ENCODE peak calls at places on chromosomes 6 and 20, in seven cellular contexts. I, K, C, F, R, V and Y are unnamed samples.

GRCh38 chr20:46174469-46175126 is 56.5 kb downstream of the CD40 start:
- DNase-seq in F (peak), I (peak), R (peak), K (no peak), C (peak), V (peak), Y (peak)

GRCh38 chr20:1375515-1375914 is 17.3 kb downstream of the FKBP1A start:
- DNase-seq in R (no peak), F (no peak), I (no peak), C (no peak), V (no peak), K (no peak), Y (no peak)

GRCh38 chr6:147906361-147906760 is 397.9 kb downstream of the SAMD5 start:
- DNase-seq in F (no peak), I (no peak), V (no peak), R (no peak), K (no peak), C (no peak), Y (no peak)

GRCh38 chr6:137223370-137224131 is 4.4 kb upstream of the IFNGR1 start:
- DNase-seq in I (no peak), V (no peak), R (no peak), F (peak), K (no peak), C (no peak), Y (no peak)

GRCh38 chr6:90120327-90120726 is 176.3 kb downstream of the BACH2 start:
- DNase-seq in I (no peak), C (no peak), R (no peak), F (no peak), V (no peak), K (no peak), Y (no peak)

GRCh38 chr20:25308671-25309394 is 60.9 kb downstream of the PYGB start:
- DNase-seq in V (no peak), C (no peak), F (no peak), K (no peak), R (no peak), I (no peak), Y (no peak)

GRCh38 chr6:116971959-116972358 is 94.9 kb downstream of the RFX6 start:
- DNase-seq in C (no peak), V (peak), R (no peak), I (peak), K (no peak), F (no peak), Y (no peak)

GRCh38 chr6:91337967-91338366 is 751.1 kb upstream of the MAP3K7 start:
- DNase-seq in V (no peak), F (no peak), R (no peak), K (no peak), I (no peak), C (no peak), Y (no peak)

GRCh38 chr6:170082067-170082466 is 208.8 kb downstream of the DLL1 start:
- DNase-seq in K (no peak), C (no peak), F (no peak), R (no peak), V (no peak), I (no peak), Y (no peak)

GRCh38 chr20:48722002-48722731 is 105.6 kb downstream of the PREX1 start:
- DNase-seq in F (no peak), R (no peak), C (no peak), K (no peak), V (no peak), I (no peak), Y (no peak)

GRCh38 chr20:13649548-13649947 is 10.8 kb upstream of the TASP1 start:
- DNase-seq in V (peak), F (peak), R (peak), I (no peak), K (no peak), C (peak), Y (no peak)

GRCh38 chr6:2764610-2765165 is 505 bp upstream of the WRNIP1 start:
- DNase-seq in K (no peak), V (peak), C (peak), R (peak), I (peak), F (peak), Y (peak)

GRCh38 chr6:18016133-18016532 is 28.7 kb upstream of the KIF13A start:
- DNase-seq in F (no peak), R (no peak), C (no peak), K (no peak), V (no peak), I (no peak), Y (no peak)